ENCODE peak calls at places on chromosomes 11 and 22, in five cellular contexts. One of them, this sample, is unnamed.

GRCh38 chr11:18324381-18324780 is 2.0 kb downstream of the GTF2H1 start:
- DNase-seq in neuronal stem cell: no peak
- DNase-seq in H1: no peak
- DNase-seq in mesenchymal stem cell: no peak
- DNase-seq in IMR-90: no peak
- DNase-seq in this sample: no peak

GRCh38 chr22:48440176-48440575 is 1387.5 kb downstream of the BRD1 start:
- DNase-seq in H1: no peak
- DNase-seq in mesenchymal stem cell: no peak
- DNase-seq in IMR-90: no peak
- DNase-seq in neuronal stem cell: no peak
- DNase-seq in this sample: no peak

GRCh38 chr11:31799036-31799793 is 11.9 kb downstream of the PAX6 start:
- DNase-seq in H1: no peak
- DNase-seq in mesenchymal stem cell: no peak
- DNase-seq in IMR-90: no peak
- DNase-seq in neuronal stem cell: no peak
- DNase-seq in this sample: no peak

GRCh38 chr22:43550024-43550620 is 138.3 kb downstream of the MPPED1 start:
- DNase-seq in H1: no peak
- DNase-seq in neuronal stem cell: no peak
- DNase-seq in mesenchymal stem cell: no peak
- DNase-seq in IMR-90: no peak
- DNase-seq in this sample: peak

GRCh38 chr22:33806191-33806590 is 114.1 kb downstream of the LARGE1 start:
- DNase-seq in mesenchymal stem cell: peak
- DNase-seq in H1: no peak
- DNase-seq in IMR-90: peak
- DNase-seq in neuronal stem cell: no peak
- DNase-seq in this sample: no peak

GRCh38 chr11:117583063-117583801 is 213.8 kb downstream of the DSCAML1 start:
- DNase-seq in mesenchymal stem cell: no peak
- DNase-seq in neuronal stem cell: peak
- DNase-seq in H1: no peak
- DNase-seq in IMR-90: no peak
- DNase-seq in this sample: peak

GRCh38 chr11:85826096-85826855 is 15.3 kb upstream of the SYTL2 start:
- DNase-seq in H1: no peak
- DNase-seq in neuronal stem cell: no peak
- DNase-seq in IMR-90: peak
- DNase-seq in mesenchymal stem cell: peak
- DNase-seq in this sample: peak

GRCh38 chr11:1125803-1126202 is 31.9 kb upstream of the MUC5AC start:
- DNase-seq in neuronal stem cell: no peak
- DNase-seq in H1: no peak
- DNase-seq in IMR-90: no peak
- DNase-seq in mesenchymal stem cell: no peak
- DNase-seq in this sample: no peak

GRCh38 chr22:46328797-46329196 is 6.7 kb upstream of the TRMU start:
- DNase-seq in mesenchymal stem cell: no peak
- DNase-seq in neuronal stem cell: no peak
- DNase-seq in H1: no peak
- DNase-seq in IMR-90: no peak
- DNase-seq in this sample: no peak

GRCh38 chr11:86237267-86237804 is 7.2 kb upstream of the EED start:
- DNase-seq in neuronal stem cell: no peak
- DNase-seq in mesenchymal stem cell: no peak
- DNase-seq in IMR-90: no peak
- DNase-seq in H1: no peak
- DNase-seq in this sample: no peak

GRCh38 chr11:106670069-106670468 is 348.2 kb downstream of the GUCY1A2 start:
- DNase-seq in mesenchymal stem cell: no peak
- DNase-seq in IMR-90: peak
- DNase-seq in neuronal stem cell: no peak
- DNase-seq in H1: peak
- DNase-seq in this sample: no peak

GRCh38 chr11:55624531-55624930 is 10.4 kb upstream of the OR4P4 start:
- DNase-seq in IMR-90: no peak
- DNase-seq in neuronal stem cell: no peak
- DNase-seq in H1: no peak
- DNase-seq in mesenchymal stem cell: no peak
- DNase-seq in this sample: no peak

GRCh38 chr11:9384535-9385287 is at the start of gene IPO7:
- DNase-seq in neuronal stem cell: peak
- DNase-seq in mesenchymal stem cell: peak
- DNase-seq in IMR-90: peak
- DNase-seq in H1: peak
- DNase-seq in this sample: peak

GRCh38 chr11:9386901-9387300 is 2.4 kb downstream of the IPO7 start:
- DNase-seq in H1: no peak
- DNase-seq in mesenchymal stem cell: peak
- DNase-seq in neuronal stem cell: no peak
- DNase-seq in IMR-90: no peak
- DNase-seq in this sample: no peak

GRCh38 chr11:9380773-9381172 is 3.7 kb upstream of the IPO7 start:
- DNase-seq in H1: no peak
- DNase-seq in IMR-90: no peak
- DNase-seq in mesenchymal stem cell: no peak
- DNase-seq in neuronal stem cell: no peak
- DNase-seq in this sample: no peak

GRCh38 chr11:9386086-9386485 is 1.6 kb downstream of the IPO7 start:
- DNase-seq in IMR-90: no peak
- DNase-seq in H1: no peak
- DNase-seq in neuronal stem cell: no peak
- DNase-seq in mesenchymal stem cell: no peak
- DNase-seq in this sample: no peak

GRCh38 chr11:9385288-9385902 is 943 bp downstream of the IPO7 start:
- DNase-seq in H1: no peak
- DNase-seq in IMR-90: no peak
- DNase-seq in mesenchymal stem cell: no peak
- DNase-seq in neuronal stem cell: no peak
- DNase-seq in this sample: peak
- H4K91ac ChIP-seq in H1: no peak
- H4K91ac ChIP-seq in IMR-90: peak
- H4K91ac ChIP-seq in mesenchymal stem cell: no peak
- H4K91ac ChIP-seq in neuronal stem cell: peak
- H4K91ac ChIP-seq in this sample: no peak

GRCh38 chr11:111918390-111919256 is at the start of gene C11orf52:
- DNase-seq in neuronal stem cell: no peak
- DNase-seq in mesenchymal stem cell: peak
- DNase-seq in H1: peak
- DNase-seq in IMR-90: peak
- DNase-seq in this sample: peak
- H4K91ac ChIP-seq in neuronal stem cell: no peak
- H4K91ac ChIP-seq in mesenchymal stem cell: no peak
- H4K91ac ChIP-seq in H1: peak
- H4K91ac ChIP-seq in IMR-90: peak
- H4K91ac ChIP-seq in this sample: no peak

DNA sequence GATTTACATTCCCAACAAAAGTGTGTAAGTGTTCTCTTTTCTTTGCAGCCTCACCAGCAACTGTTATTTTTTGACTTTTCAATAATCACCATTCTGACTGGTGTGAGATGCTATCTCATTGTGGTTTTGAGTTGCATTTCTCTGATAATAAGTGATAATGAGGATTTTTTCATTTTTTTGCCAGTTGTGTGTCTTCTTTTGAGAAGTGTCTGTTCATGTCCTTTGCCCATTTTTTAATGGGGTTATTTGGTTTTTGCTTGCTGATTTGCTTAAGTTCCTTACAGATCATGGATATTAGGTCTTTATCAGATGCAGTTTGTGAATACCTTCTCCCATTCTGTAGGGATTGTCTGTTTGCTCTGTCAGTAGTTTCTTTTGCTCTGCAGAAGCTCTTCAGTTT is 107.7 kb downstream of the EHF start:
- DNase-seq in H1: no peak
- DNase-seq in IMR-90: no peak
- DNase-seq in neuronal stem cell: no peak
- DNase-seq in mesenchymal stem cell: no peak
- DNase-seq in this sample: no peak
- H4K91ac ChIP-seq in H1: no peak
- H4K91ac ChIP-seq in IMR-90: no peak
- H4K91ac ChIP-seq in neuronal stem cell: no peak
- H4K91ac ChIP-seq in mesenchymal stem cell: no peak
- H4K91ac ChIP-seq in this sample: no peak

GRCh38 chr11:108966206-108966605 is 301.3 kb downstream of the DDX10 start:
- DNase-seq in mesenchymal stem cell: no peak
- DNase-seq in IMR-90: no peak
- DNase-seq in H1: no peak
- DNase-seq in neuronal stem cell: no peak
- DNase-seq in this sample: no peak
- H4K91ac ChIP-seq in mesenchymal stem cell: peak
- H4K91ac ChIP-seq in IMR-90: peak
- H4K91ac ChIP-seq in H1: no peak
- H4K91ac ChIP-seq in neuronal stem cell: no peak
- H4K91ac ChIP-seq in this sample: no peak

GRCh38 chr22:28984482-28985158 is 77.0 kb downstream of the C22orf31 start:
- DNase-seq in IMR-90: no peak
- DNase-seq in H1: no peak
- DNase-seq in neuronal stem cell: no peak
- DNase-seq in mesenchymal stem cell: no peak
- DNase-seq in this sample: no peak
- H4K91ac ChIP-seq in IMR-90: no peak
- H4K91ac ChIP-seq in H1: no peak
- H4K91ac ChIP-seq in neuronal stem cell: no peak
- H4K91ac ChIP-seq in mesenchymal stem cell: no peak
- H4K91ac ChIP-seq in this sample: no peak

DNA sequence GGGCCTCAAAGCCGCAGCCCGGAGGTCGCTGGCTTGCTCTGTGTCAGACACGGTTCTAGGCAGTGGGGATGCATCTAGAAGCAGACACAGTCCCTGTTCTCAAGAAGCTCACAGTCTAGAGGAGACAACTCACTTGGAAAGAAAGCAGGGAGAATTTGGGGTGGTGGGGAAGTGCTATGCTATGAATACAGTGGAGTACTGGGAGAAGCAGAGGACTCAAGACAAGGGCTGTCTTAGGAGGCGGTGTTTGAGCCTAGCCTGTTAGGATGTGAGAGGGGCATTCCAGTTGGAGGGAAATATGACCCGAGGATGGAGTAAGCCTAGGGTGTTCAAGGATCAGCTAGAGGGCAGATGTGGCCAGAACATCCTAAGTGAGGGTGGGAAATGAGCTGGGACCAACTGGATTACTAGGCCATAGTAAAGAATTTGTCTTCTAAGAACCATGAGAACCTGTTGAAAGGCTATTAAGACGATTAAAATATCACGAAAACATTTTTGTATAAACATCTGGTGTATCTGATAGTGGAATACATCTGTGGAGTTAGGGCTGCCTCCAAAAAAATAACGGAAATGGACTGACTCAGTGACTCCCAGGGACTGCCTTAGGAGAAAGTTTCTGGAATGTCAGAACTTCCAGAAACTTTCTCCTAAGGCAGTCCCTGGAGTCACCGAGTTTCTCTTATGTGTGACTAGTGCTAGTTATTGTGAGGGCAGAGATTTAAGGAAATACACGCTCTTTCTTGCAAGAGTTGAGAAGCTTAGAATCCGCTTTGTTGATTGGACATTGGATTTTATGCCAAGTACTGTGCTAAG is 1.1 kb upstream of the PITPNB start:
- DNase-seq in mesenchymal stem cell: peak
- DNase-seq in neuronal stem cell: peak
- DNase-seq in IMR-90: peak
- DNase-seq in H1: no peak
- DNase-seq in this sample: peak
- H4K91ac ChIP-seq in mesenchymal stem cell: peak
- H4K91ac ChIP-seq in neuronal stem cell: no peak
- H4K91ac ChIP-seq in IMR-90: peak
- H4K91ac ChIP-seq in H1: no peak
- H4K91ac ChIP-seq in this sample: no peak

GRCh38 chr11:130400793-130401483 is 27.5 kb downstream of the ADAMTS8 start:
- DNase-seq in IMR-90: peak
- DNase-seq in mesenchymal stem cell: peak
- DNase-seq in neuronal stem cell: no peak
- DNase-seq in H1: no peak
- DNase-seq in this sample: no peak
- H4K91ac ChIP-seq in IMR-90: peak
- H4K91ac ChIP-seq in mesenchymal stem cell: no peak
- H4K91ac ChIP-seq in neuronal stem cell: no peak
- H4K91ac ChIP-seq in H1: peak
- H4K91ac ChIP-seq in this sample: peak

DNA sequence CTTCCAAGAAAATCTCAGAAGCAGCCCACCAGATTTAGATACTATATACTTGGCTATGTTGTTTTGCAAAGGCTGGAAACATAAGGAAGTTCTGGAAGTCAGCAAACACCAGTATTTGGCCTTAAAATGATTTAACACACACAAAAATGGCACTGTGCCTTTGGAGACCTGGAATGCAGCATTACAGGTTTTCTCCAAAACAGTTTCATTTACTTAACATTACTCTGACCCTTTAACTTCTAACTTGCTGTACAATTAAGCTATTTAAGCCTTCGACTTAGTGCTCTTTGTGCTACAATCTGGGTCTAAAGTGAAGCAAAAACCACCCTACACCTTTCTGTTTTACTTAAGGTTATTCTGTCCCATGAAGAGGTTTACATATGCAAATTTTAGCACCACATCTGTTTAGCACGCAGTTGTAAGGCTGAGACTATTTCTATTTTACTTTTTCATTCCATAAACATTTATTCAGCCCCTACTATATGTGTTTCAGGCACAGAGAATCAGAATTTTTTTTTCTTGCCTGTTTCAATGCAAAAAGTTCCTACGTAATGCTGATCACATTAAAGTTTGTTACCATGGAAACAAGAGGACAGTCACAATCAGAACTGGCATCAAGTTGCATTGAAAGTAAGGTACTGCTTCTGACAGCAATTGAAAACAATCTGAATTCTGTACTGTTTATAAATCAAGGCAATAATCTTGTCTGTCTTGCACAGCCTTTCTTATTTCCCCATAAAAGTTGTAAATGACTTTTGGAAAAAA is 70.3 kb downstream of the MAML2 start:
- DNase-seq in neuronal stem cell: no peak
- DNase-seq in H1: no peak
- DNase-seq in IMR-90: peak
- DNase-seq in mesenchymal stem cell: peak
- DNase-seq in this sample: no peak
- H4K91ac ChIP-seq in neuronal stem cell: no peak
- H4K91ac ChIP-seq in H1: no peak
- H4K91ac ChIP-seq in IMR-90: no peak
- H4K91ac ChIP-seq in mesenchymal stem cell: no peak
- H4K91ac ChIP-seq in this sample: no peak